ENCODE peak calls at places on chromosome 11, in four cellular contexts. Y is tibial artery, K is NCI-H2107, B is NCI-H1436. U is an unnamed sample.

GRCh38 chr11:122261546-122261945 is 145.5 kb upstream of the BLID start:
- DNase-seq in Y (no peak), B (no peak), K (no peak), U (no peak)

GRCh38 chr11:66457826-66458225 is 8.9 kb upstream of the PELI3 start:
- DNase-seq in Y (no peak), K (no peak), B (no peak), U (no peak)

GRCh38 chr11:125728969-125729368 is 17.1 kb upstream of the PATE1 start:
- DNase-seq in K (no peak), B (no peak), Y (no peak), U (no peak)

GRCh38 chr11:29485641-29486040 is 531.2 kb downstream of the KCNA4 start:
- DNase-seq in B (no peak), K (no peak), Y (no peak), U (no peak)

GRCh38 chr11:120952503-120953229 is 71.2 kb upstream of the TBCEL start:
- DNase-seq in Y (peak; percentile 71), B (peak; percentile 79), K (peak; percentile 24), U (peak; percentile 34)

GRCh38 chr11:27926056-27926455 is 181.9 kb downstream of the KIF18A start:
- DNase-seq in Y (no peak), K (no peak), B (no peak), U (no peak)

GRCh38 chr11:726278-726915 is 20.4 kb downstream of the EPS8L2 start:
- DNase-seq in K (no peak), B (no peak), Y (peak; percentile 69), U (no peak)

GRCh38 chr11:91421586-91421985 is 803.0 kb upstream of the FAT3 start:
- DNase-seq in Y (no peak), B (no peak), K (no peak), U (peak; percentile 55)

GRCh38 chr11:132895340-132895739 is 637.0 kb downstream of the OPCML start:
- DNase-seq in K (no peak), B (no peak), Y (no peak), U (no peak)

GRCh38 chr11:129724866-129725265 is 90.8 kb upstream of the TMEM45B start:
- DNase-seq in Y (no peak), B (no peak), K (no peak), U (no peak)

GRCh38 chr11:19664896-19665548 is 47.6 kb upstream of the NAV2 start:
- DNase-seq in Y (no peak), B (no peak), K (no peak), U (peak; percentile 51)